ENCODE peak calls at places on chromosome 14, in six cellular contexts. X, F, J, R, C and S are unnamed samples.

GRCh38 chr14:61196792-61197191 is 84.3 kb downstream of the TMEM30B start:
- DNase-seq in F (no peak), R (peak), J (no peak), C (peak), X (no peak), S (no peak)

GRCh38 chr14:77889971-77890442 is 90.1 kb downstream of the ADCK1 start:
- DNase-seq in X (no peak), J (no peak), F (no peak), C (no peak), R (peak), S (no peak)

GRCh38 chr14:92729632-92730358 is 18.6 kb downstream of the LGMN start:
- DNase-seq in R (no peak), X (no peak), F (peak), J (peak), C (peak), S (no peak)

GRCh38 chr14:102581193-102581592 is 11.3 kb upstream of the RCOR1 start:
- DNase-seq in C (no peak), X (no peak), R (no peak), F (no peak), J (no peak), S (no peak)

GRCh38 chr14:48027115-48027514 is 351.7 kb upstream of the MDGA2 start:
- DNase-seq in R (no peak), F (no peak), X (no peak), C (no peak), J (no peak), S (no peak)

GRCh38 chr14:37903561-37904191 is 304.0 kb upstream of the SSTR1 start:
- DNase-seq in F (peak), X (peak), J (peak), R (peak), C (peak), S (peak)

GRCh38 chr14:23751591-23751990 is 115.4 kb downstream of the DHRS2 start:
- DNase-seq in X (no peak), J (no peak), R (no peak), F (no peak), C (no peak), S (no peak)

GRCh38 chr14:53509845-53510244 is 356.7 kb upstream of the DDHD1 start:
- DNase-seq in J (no peak), C (no peak), F (no peak), X (no peak), R (no peak), S (no peak)

GRCh38 chr14:53993920-53994607 is 37.4 kb upstream of the BMP4 start:
- DNase-seq in C (no peak), X (no peak), J (no peak), R (no peak), F (no peak), S (no peak)

GRCh38 chr14:33950320-33951182 is at the start of gene EGLN3:
- DNase-seq in X (peak), J (peak), R (peak), F (no peak), C (no peak), S (peak)

GRCh38 chr14:36773136-36773540 is 111.5 kb downstream of the PAX9 start:
- DNase-seq in J (no peak), C (peak), R (peak), F (no peak), X (no peak), S (no peak)

GRCh38 chr14:53858344-53858682 is 98.3 kb downstream of the BMP4 start:
- DNase-seq in F (no peak), J (no peak), R (no peak), X (no peak), C (no peak), S (no peak)